ENCODE peak calls at places on chromosomes 4 and X, in eight cellular contexts. C is EL; Q is Kasumi-1; K is NCI-H2029 treated with DMSO at 0.1 percent for 48 hours; L is kidney epithelial cell; B is central memory CD4-positive, alpha-beta T cell; W is NCI-H345; G is NCI-H2081 treated with DMSO at 0.1 percent for 48 hours. U is an unnamed sample.

GRCh38 chrX:37785569-37785968 is 5.7 kb downstream of the CYBB start:
- DNase-seq in Q (peak; percentile 20), G (no peak), W (no peak), L (no peak), B (no peak), C (no peak), K (no peak), U (no peak)

GRCh38 chr4:114378306-114378903 is 220.2 kb upstream of the UGT8 start:
- DNase-seq in L (no peak), B (no peak), K (no peak), Q (peak; percentile 17), G (no peak), C (peak; percentile 45), W (no peak), U (no peak)

GRCh38 chrX:45710081-45710801 is 509.6 kb upstream of the DIPK2B start:
- DNase-seq in K (no peak), Q (peak; percentile 3), W (no peak), C (peak; percentile 92), L (peak; percentile 88), G (no peak), B (no peak), U (no peak)

GRCh38 chr4:1678244-1678643 is 5.9 kb downstream of the FAM53A start:
- DNase-seq in K (no peak), G (no peak), L (no peak), W (no peak), C (no peak), B (no peak), Q (no peak), U (no peak)

GRCh38 chr4:24745172-24745895 is 50.0 kb upstream of the SOD3 start:
- DNase-seq in C (no peak), K (no peak), B (no peak), L (no peak), G (no peak), W (no peak), Q (no peak), U (no peak)

GRCh38 chrX:84160736-84161135 is 27.3 kb downstream of the RPS6KA6 start:
- DNase-seq in K (no peak), W (no peak), G (no peak), L (no peak), C (no peak), B (no peak), Q (no peak), U (no peak)

GRCh38 chr4:7759635-7760034 is 180.0 kb downstream of the AFAP1 start:
- DNase-seq in L (no peak), K (no peak), C (no peak), G (no peak), B (no peak), Q (no peak), W (no peak), U (no peak)

GRCh38 chr4:72397314-72397713 is 171.7 kb downstream of the ADAMTS3 start:
- DNase-seq in Q (no peak), K (no peak), W (no peak), C (peak; percentile 34), B (no peak), L (no peak), G (no peak), U (no peak)

GRCh38 chr4:145619639-145619996 is 433 bp downstream of the MMAA start:
- DNase-seq in W (no peak), B (no peak), L (peak; percentile 69), C (no peak), G (peak; percentile 31), K (no peak), Q (peak; percentile 82), U (no peak)

GRCh38 chrX:23317799-23318724 is 16.6 kb upstream of the PTCHD1 start:
- DNase-seq in L (no peak), K (no peak), G (no peak), B (no peak), W (no peak), Q (peak; percentile 23), C (peak; percentile 8), U (peak; percentile 15)

GRCh38 chr4:13178621-13179020 is 305.5 kb downstream of the RAB28 start:
- DNase-seq in C (no peak), W (no peak), B (no peak), K (no peak), L (no peak), Q (no peak), G (no peak), U (no peak)

GRCh38 chr4:211033-211511 is 86.8 kb downstream of the ZNF718 start:
- DNase-seq in Q (no peak), C (no peak), K (no peak), L (no peak), G (no peak), B (no peak), W (no peak), U (peak; percentile 32)

GRCh38 chr4:111631157-111631999 is 513.9 kb upstream of the FAM241A start:
- DNase-seq in B (no peak), W (peak; percentile 26), L (no peak), Q (peak; percentile 75), C (peak; percentile 27), K (no peak), G (no peak), U (no peak)

GRCh38 chr4:18194278-18194677 is 172.7 kb upstream of the LCORL start:
- DNase-seq in G (no peak), Q (no peak), C (no peak), B (no peak), L (no peak), W (no peak), K (no peak), U (no peak)

GRCh38 chrX:44071847-44072545 is 98.8 kb upstream of the NDP start:
- DNase-seq in K (no peak), Q (no peak), G (no peak), B (no peak), C (peak; percentile 83), L (peak; percentile 54), W (no peak), U (no peak)

GRCh38 chr4:163554870-163555465 is 60.5 kb downstream of the TMA16 start:
- DNase-seq in G (no peak), W (no peak), C (peak; percentile 15), L (no peak), B (peak; percentile 29), Q (peak; percentile 72), K (no peak), U (no peak)

GRCh38 chrX:848366-848765 is 217.8 kb downstream of the SHOX start:
- DNase-seq in K (no peak), G (no peak), B (no peak), C (no peak), Q (no peak), L (no peak), W (no peak), U (no peak)

GRCh38 chrX:8868070-8868795 is 67.0 kb upstream of the FAM9A start:
- DNase-seq in G (no peak), Q (no peak), W (no peak), B (no peak), K (no peak), L (no peak), C (peak; percentile 75), U (no peak)

GRCh38 chrX:31715675-31716074 is 643.8 kb upstream of the FTHL17 start:
- DNase-seq in G (no peak), B (no peak), W (peak; percentile 4), K (no peak), Q (no peak), C (no peak), L (no peak), U (no peak)

GRCh38 chr4:108834787-108835384 is 72.0 kb upstream of the ETNPPL start:
- DNase-seq in G (no peak), B (peak; percentile 1), C (peak; percentile 41), Q (peak; percentile 80), W (no peak), L (no peak), K (no peak), U (no peak)

GRCh38 chrX:108485960-108486359 is 46.3 kb downstream of the COL4A5 start:
- DNase-seq in Q (no peak), K (no peak), G (no peak), B (no peak), W (no peak), C (no peak), L (no peak), U (no peak)

GRCh38 chr4:23242962-23243361 is 550.2 kb downstream of the GBA3 start:
- DNase-seq in G (no peak), W (no peak), B (no peak), K (no peak), C (no peak), L (no peak), Q (no peak), U (no peak)

GRCh38 chrX:74248889-74249288 is 55.1 kb upstream of the ZCCHC13 start:
- DNase-seq in G (no peak), W (no peak), K (no peak), L (no peak), C (no peak), Q (no peak), B (no peak), U (no peak)

GRCh38 chrX:125210146-125210545 is 109.5 kb upstream of the TEX13C start:
- DNase-seq in B (no peak), G (no peak), Q (no peak), K (no peak), C (no peak), W (no peak), L (no peak), U (no peak)

GRCh38 chr4:55947254-55947882 is 1.4 kb upstream of the CEP135 start:
- DNase-seq in Q (peak; percentile 93), G (no peak), W (no peak), K (no peak), B (no peak), L (no peak), C (peak; percentile 19), U (peak; percentile 8)

GRCh38 chr4:113106076-113106475 is 56.6 kb downstream of the ANK2 start:
- DNase-seq in W (peak; percentile 35), C (peak; percentile 43), Q (peak; percentile 63), G (peak; percentile 2), L (peak; percentile 16), K (no peak), B (no peak), U (no peak)

GRCh38 chr4:165974647-165975335 is 101.8 kb downstream of the TLL1 start:
- DNase-seq in L (no peak), G (no peak), C (peak; percentile 35), B (no peak), W (no peak), K (no peak), Q (no peak), U (no peak)

GRCh38 chrX:84216406-84216805 is 28.4 kb upstream of the RPS6KA6 start:
- DNase-seq in B (no peak), W (peak; percentile 29), C (no peak), L (no peak), K (peak; percentile 17), G (peak; percentile 5), Q (no peak), U (no peak)

GRCh38 chrX:132751043-132751690 is 207.3 kb downstream of the HS6ST2 start:
- DNase-seq in B (no peak), K (no peak), W (peak; percentile 41), C (no peak), L (no peak), Q (no peak), G (no peak), U (no peak)

GRCh38 chr4:137370206-137370633 is 162.1 kb downstream of the PCDH18 start:
- DNase-seq in G (no peak), B (no peak), Q (no peak), K (no peak), L (no peak), C (peak; percentile 80), W (no peak), U (no peak)

GRCh38 chrX:140157611-140158010 is 192.3 kb upstream of the CXorf66 start:
- DNase-seq in G (no peak), Q (no peak), C (peak; percentile 8), W (no peak), B (no peak), L (peak; percentile 63), K (no peak), U (no peak)

GRCh38 chr4:110514889-110515479 is 39.0 kb downstream of the ENPEP start:
- DNase-seq in Q (peak; percentile 73), L (no peak), W (peak; percentile 19), B (peak; percentile 29), K (peak; percentile 41), C (peak; percentile 38), G (no peak), U (peak; percentile 31)

GRCh38 chrX:124555036-124555595 is 208.8 kb downstream of the SH2D1A start:
- DNase-seq in K (no peak), C (peak; percentile 67), B (no peak), W (no peak), L (no peak), G (no peak), Q (peak; percentile 1), U (no peak)

GRCh38 chr4:131063878-131064277 is 1967.9 kb downstream of the C4orf33 start:
- DNase-seq in G (no peak), Q (no peak), B (no peak), W (no peak), C (no peak), K (no peak), L (no peak), U (no peak)